ENCODE peak calls at places on chromosomes 6 and 20, in six cellular contexts. One of them, this sample, is unnamed.
A peak's percentile ranks its signal among the peaks of the same experiment; 100 is the strongest.

GRCh38 chr6:50819906-50820589 is 1.4 kb downstream of the TFAP2B start:
- DNase-seq in astrocyte: no peak
- DNase-seq in left ventricle myocardium inferior: no peak
- DNase-seq in right lobe of liver: no peak
- DNase-seq in heart right ventricle: no peak
- DNase-seq in colonic mucosa: no peak
- DNase-seq in this sample: no peak

GRCh38 chr20:51313275-51313898 is 229.1 kb downstream of the NFATC2 start:
- DNase-seq in astrocyte: peak; percentile 20
- DNase-seq in heart right ventricle: no peak
- DNase-seq in right lobe of liver: no peak
- DNase-seq in colonic mucosa: no peak
- DNase-seq in left ventricle myocardium inferior: no peak
- DNase-seq in this sample: no peak

GRCh38 chr6:19999319-20000191 is 162.4 kb downstream of the ID4 start:
- DNase-seq in left ventricle myocardium inferior: no peak
- DNase-seq in heart right ventricle: no peak
- DNase-seq in astrocyte: no peak
- DNase-seq in colonic mucosa: no peak
- DNase-seq in right lobe of liver: no peak
- DNase-seq in this sample: no peak

GRCh38 chr20:11158589-11158988 is 484.8 kb upstream of the JAG1 start:
- DNase-seq in heart right ventricle: no peak
- DNase-seq in right lobe of liver: no peak
- DNase-seq in colonic mucosa: no peak
- DNase-seq in astrocyte: no peak
- DNase-seq in left ventricle myocardium inferior: no peak
- DNase-seq in this sample: no peak

GRCh38 chr20:45450097-45450818 is 19.3 kb upstream of the WFDC2 start:
- DNase-seq in heart right ventricle: no peak
- DNase-seq in right lobe of liver: no peak
- DNase-seq in colonic mucosa: peak; percentile 54
- DNase-seq in left ventricle myocardium inferior: no peak
- DNase-seq in astrocyte: peak; percentile 18
- DNase-seq in this sample: no peak

GRCh38 chr20:4605166-4605565 is 116.5 kb upstream of the PRND start:
- DNase-seq in colonic mucosa: no peak
- DNase-seq in left ventricle myocardium inferior: no peak
- DNase-seq in heart right ventricle: no peak
- DNase-seq in right lobe of liver: no peak
- DNase-seq in astrocyte: peak; percentile 33
- DNase-seq in this sample: no peak

GRCh38 chr6:34852406-34853085 is 35.3 kb downstream of the TAF11 start:
- DNase-seq in astrocyte: no peak
- DNase-seq in colonic mucosa: no peak
- DNase-seq in left ventricle myocardium inferior: no peak
- DNase-seq in right lobe of liver: no peak
- DNase-seq in heart right ventricle: no peak
- DNase-seq in this sample: no peak

GRCh38 chr6:11975353-11975977 is 36.6 kb upstream of the HIVEP1 start:
- DNase-seq in colonic mucosa: no peak
- DNase-seq in right lobe of liver: no peak
- DNase-seq in astrocyte: no peak
- DNase-seq in left ventricle myocardium inferior: no peak
- DNase-seq in heart right ventricle: peak; percentile 21
- DNase-seq in this sample: no peak

GRCh38 chr6:56486681-56487080 is 156.0 kb downstream of the DST start:
- DNase-seq in right lobe of liver: no peak
- DNase-seq in left ventricle myocardium inferior: no peak
- DNase-seq in colonic mucosa: no peak
- DNase-seq in astrocyte: no peak
- DNase-seq in heart right ventricle: no peak
- DNase-seq in this sample: no peak

GRCh38 chr6:20490591-20490990 is 43.7 kb upstream of the CDKAL1 start:
- DNase-seq in colonic mucosa: no peak
- DNase-seq in right lobe of liver: no peak
- DNase-seq in astrocyte: no peak
- DNase-seq in heart right ventricle: no peak
- DNase-seq in left ventricle myocardium inferior: no peak
- DNase-seq in this sample: no peak

GRCh38 chr6:169386431-169387057 is 132.9 kb upstream of the THBS2 start:
- DNase-seq in left ventricle myocardium inferior: no peak
- DNase-seq in astrocyte: no peak
- DNase-seq in right lobe of liver: no peak
- DNase-seq in heart right ventricle: no peak
- DNase-seq in colonic mucosa: no peak
- DNase-seq in this sample: no peak

GRCh38 chr6:158172001-158172400 is 3.9 kb downstream of the GTF2H5 start:
- DNase-seq in left ventricle myocardium inferior: no peak
- DNase-seq in astrocyte: no peak
- DNase-seq in right lobe of liver: no peak
- DNase-seq in heart right ventricle: no peak
- DNase-seq in colonic mucosa: no peak
- DNase-seq in this sample: no peak

GRCh38 chr20:58630063-58630462 is 21.0 kb upstream of the STX16 start:
- DNase-seq in colonic mucosa: no peak
- DNase-seq in astrocyte: peak; percentile 67
- DNase-seq in heart right ventricle: no peak
- DNase-seq in right lobe of liver: no peak
- DNase-seq in left ventricle myocardium inferior: no peak
- DNase-seq in this sample: no peak

GRCh38 chr6:38353310-38354032 is 286.3 kb downstream of the BTBD9 start:
- DNase-seq in astrocyte: no peak
- DNase-seq in left ventricle myocardium inferior: no peak
- DNase-seq in right lobe of liver: no peak
- DNase-seq in heart right ventricle: no peak
- DNase-seq in colonic mucosa: no peak
- DNase-seq in this sample: no peak

GRCh38 chr6:164303092-164304007 is 888.8 kb downstream of the QKI start:
- DNase-seq in heart right ventricle: peak; percentile 74
- DNase-seq in right lobe of liver: no peak
- DNase-seq in colonic mucosa: no peak
- DNase-seq in left ventricle myocardium inferior: peak; percentile 62
- DNase-seq in astrocyte: peak; percentile 27
- DNase-seq in this sample: no peak

GRCh38 chr20:32400476-32400875 is 42.3 kb downstream of the ASXL1 start:
- DNase-seq in astrocyte: no peak
- DNase-seq in heart right ventricle: no peak
- DNase-seq in right lobe of liver: no peak
- DNase-seq in left ventricle myocardium inferior: no peak
- DNase-seq in colonic mucosa: no peak
- DNase-seq in this sample: no peak

GRCh38 chr20:32406701-32407100 is 48.6 kb downstream of the ASXL1 start:
- DNase-seq in colonic mucosa: no peak
- DNase-seq in astrocyte: no peak
- DNase-seq in left ventricle myocardium inferior: no peak
- DNase-seq in heart right ventricle: no peak
- DNase-seq in right lobe of liver: no peak
- DNase-seq in this sample: no peak

GRCh38 chr20:32404017-32404416 is 45.9 kb downstream of the ASXL1 start:
- DNase-seq in heart right ventricle: no peak
- DNase-seq in right lobe of liver: no peak
- DNase-seq in left ventricle myocardium inferior: no peak
- DNase-seq in colonic mucosa: no peak
- DNase-seq in astrocyte: no peak
- DNase-seq in this sample: no peak
- H3K27ac ChIP-seq in heart right ventricle: no peak overlapping the region
- H3K27ac ChIP-seq in right lobe of liver: no peak overlapping the region
- H3K27ac ChIP-seq in left ventricle myocardium inferior: no peak overlapping the region
- H3K27ac ChIP-seq in colonic mucosa: no peak overlapping the region
- H3K27ac ChIP-seq in astrocyte: no peak overlapping the region
- H3K27ac ChIP-seq in this sample: no peak overlapping the region

DNA sequence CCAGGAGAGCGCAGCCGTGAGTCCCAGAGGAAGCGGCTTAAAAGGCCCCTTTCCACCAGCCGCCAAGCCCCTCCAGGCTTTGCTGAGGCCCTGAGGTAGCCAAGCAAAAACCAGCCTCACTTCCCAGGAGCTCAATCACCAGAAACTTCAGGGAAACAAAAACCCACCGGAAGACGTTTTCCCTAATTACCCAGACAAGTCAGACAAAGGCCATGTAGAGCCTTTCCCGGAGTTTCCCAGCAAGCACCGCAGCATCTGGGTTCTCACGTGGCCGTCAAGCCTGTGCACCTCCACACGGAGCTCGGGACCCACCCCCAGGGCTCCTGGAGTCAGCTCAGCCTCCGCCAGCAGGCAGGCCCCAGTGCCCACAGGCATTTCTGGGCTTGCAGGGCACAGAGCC is 10.2 kb upstream of the MRGBP start:
- DNase-seq in right lobe of liver: no peak
- DNase-seq in left ventricle myocardium inferior: no peak
- DNase-seq in astrocyte: no peak
- DNase-seq in heart right ventricle: no peak
- DNase-seq in colonic mucosa: no peak
- DNase-seq in this sample: no peak
- H3K4me1 ChIP-seq in right lobe of liver: no peaks in the 10 kb centered on the region
- H3K4me1 ChIP-seq in left ventricle myocardium inferior: peaks cover 24% of the 10 kb centered on the region
- H3K4me1 ChIP-seq in astrocyte: no peaks in the 10 kb centered on the region
- H3K4me1 ChIP-seq in heart right ventricle: peaks cover 3% of the 10 kb centered on the region
- H3K4me1 ChIP-seq in colonic mucosa: no peaks in the 10 kb centered on the region
- H3K4me1 ChIP-seq in this sample: no peaks in the 10 kb centered on the region

DNA sequence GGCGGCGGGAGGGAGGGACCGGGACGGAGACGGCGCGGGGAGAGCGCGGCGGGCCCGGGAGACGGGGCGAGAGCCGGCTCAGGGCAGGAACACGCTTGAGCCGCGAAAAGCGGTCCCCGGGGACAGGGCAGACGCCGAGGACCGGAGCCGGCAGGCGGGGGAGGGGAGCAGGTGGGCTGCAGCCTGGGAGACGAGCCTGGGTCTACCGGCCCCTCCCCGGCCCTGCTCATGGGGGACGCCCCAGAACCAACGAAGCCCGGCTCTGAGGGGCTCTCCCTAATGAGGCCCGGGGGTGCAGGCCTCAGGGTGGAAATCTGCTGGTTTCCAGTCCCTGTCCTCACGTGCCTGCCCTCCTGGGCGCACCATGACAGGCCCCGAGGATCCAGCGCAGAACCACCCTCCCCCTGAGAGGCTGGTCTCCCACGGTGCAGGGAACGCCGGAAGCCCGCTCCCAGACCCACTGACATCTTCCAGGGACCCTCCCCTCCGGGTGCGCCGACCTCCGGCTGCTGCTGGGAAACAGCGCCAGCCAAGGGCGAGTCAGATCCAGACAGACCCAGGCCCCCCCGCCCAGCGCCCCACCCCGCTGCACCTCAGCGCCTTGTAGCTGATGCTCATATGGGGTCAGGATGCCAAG is 568 bp upstream of the EEF1A2 start:
- DNase-seq in astrocyte: no peak
- DNase-seq in colonic mucosa: no peak
- DNase-seq in heart right ventricle: no peak
- DNase-seq in right lobe of liver: peak; percentile 41
- DNase-seq in left ventricle myocardium inferior: no peak
- DNase-seq in this sample: no peak
- H3K4me3 ChIP-seq in astrocyte: no peak overlapping the region
- H3K4me3 ChIP-seq in colonic mucosa: no peak overlapping the region
- H3K4me3 ChIP-seq in heart right ventricle: peak overlapping the region; percentile 67
- H3K4me3 ChIP-seq in right lobe of liver: peak overlapping the region; percentile 19
- H3K4me3 ChIP-seq in left ventricle myocardium inferior: peak overlapping the region; percentile 77
- H3K4me3 ChIP-seq in this sample: peak overlapping the region; percentile 53

GRCh38 chr20:38927902-38928578 is 1.8 kb downstream of the FAM83D start:
- DNase-seq in left ventricle myocardium inferior: no peak
- DNase-seq in heart right ventricle: no peak
- DNase-seq in right lobe of liver: no peak
- DNase-seq in astrocyte: no peak
- DNase-seq in colonic mucosa: peak; percentile 63
- DNase-seq in this sample: no peak

GRCh38 chr20:38926142-38926933 is at the start of gene FAM83D:
- DNase-seq in right lobe of liver: peak; percentile 98
- DNase-seq in heart right ventricle: peak; percentile 94
- DNase-seq in colonic mucosa: peak; percentile 96
- DNase-seq in left ventricle myocardium inferior: peak; percentile 93
- DNase-seq in astrocyte: peak; percentile 93
- DNase-seq in this sample: peak; percentile 94

GRCh38 chr20:38930242-38930569 is 4.0 kb downstream of the FAM83D start:
- DNase-seq in right lobe of liver: no peak
- DNase-seq in heart right ventricle: no peak
- DNase-seq in colonic mucosa: no peak
- DNase-seq in left ventricle myocardium inferior: no peak
- DNase-seq in astrocyte: no peak
- DNase-seq in this sample: no peak

GRCh38 chr20:38924718-38925117 is 1.5 kb upstream of the FAM83D start:
- DNase-seq in colonic mucosa: no peak
- DNase-seq in heart right ventricle: no peak
- DNase-seq in right lobe of liver: no peak
- DNase-seq in astrocyte: no peak
- DNase-seq in left ventricle myocardium inferior: no peak
- DNase-seq in this sample: no peak

GRCh38 chr20:38926934-38927616 is 858 bp downstream of the FAM83D start:
- DNase-seq in heart right ventricle: no peak
- DNase-seq in left ventricle myocardium inferior: no peak
- DNase-seq in astrocyte: no peak
- DNase-seq in right lobe of liver: no peak
- DNase-seq in colonic mucosa: peak; percentile 21
- DNase-seq in this sample: no peak
- H3K27ac ChIP-seq in heart right ventricle: peak overlapping the region; percentile 30
- H3K27ac ChIP-seq in left ventricle myocardium inferior: no peak overlapping the region
- H3K27ac ChIP-seq in astrocyte: peak overlapping the region; percentile 55
- H3K27ac ChIP-seq in right lobe of liver: peak overlapping the region; percentile 32
- H3K27ac ChIP-seq in colonic mucosa: peak overlapping the region; percentile 46
- H3K27ac ChIP-seq in this sample: no peak overlapping the region

GRCh38 chr20:21087862-21088540 is 18.2 kb downstream of the LINC00237 start:
- DNase-seq in left ventricle myocardium inferior: no peak
- DNase-seq in colonic mucosa: no peak
- DNase-seq in heart right ventricle: no peak
- DNase-seq in right lobe of liver: no peak
- DNase-seq in astrocyte: no peak
- DNase-seq in this sample: no peak

GRCh38 chr20:21096321-21097043 is 9.7 kb downstream of the LINC00237 start:
- DNase-seq in colonic mucosa: no peak
- DNase-seq in heart right ventricle: no peak
- DNase-seq in left ventricle myocardium inferior: no peak
- DNase-seq in right lobe of liver: no peak
- DNase-seq in astrocyte: no peak
- DNase-seq in this sample: no peak

GRCh38 chr20:21089421-21089820 is 16.7 kb downstream of the LINC00237 start:
- DNase-seq in heart right ventricle: no peak
- DNase-seq in right lobe of liver: no peak
- DNase-seq in colonic mucosa: no peak
- DNase-seq in left ventricle myocardium inferior: no peak
- DNase-seq in astrocyte: no peak
- DNase-seq in this sample: no peak

GRCh38 chr20:21090112-21090737 is 15.9 kb downstream of the LINC00237 start:
- DNase-seq in heart right ventricle: no peak
- DNase-seq in right lobe of liver: no peak
- DNase-seq in left ventricle myocardium inferior: no peak
- DNase-seq in colonic mucosa: no peak
- DNase-seq in astrocyte: no peak
- DNase-seq in this sample: no peak

DNA sequence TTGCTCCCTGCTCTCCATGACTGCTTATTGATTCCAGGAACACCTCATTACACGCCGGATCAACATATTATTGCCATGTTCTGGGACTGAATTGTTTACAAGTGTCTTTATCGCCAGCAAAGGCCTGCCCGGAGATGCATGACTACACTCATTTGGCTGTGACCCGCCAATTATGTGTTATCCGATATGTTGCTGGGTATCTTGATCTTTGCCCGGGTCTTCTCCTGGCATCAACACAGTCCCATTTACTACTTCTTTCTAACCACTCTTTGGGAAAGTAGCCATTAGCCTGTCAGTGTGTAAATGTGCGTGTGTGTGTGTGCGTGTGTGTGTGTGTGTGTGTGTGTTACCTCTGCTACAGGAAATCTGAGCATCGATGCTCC is 15.4 kb downstream of the LINC00237 start:
- DNase-seq in left ventricle myocardium inferior: no peak
- DNase-seq in heart right ventricle: no peak
- DNase-seq in astrocyte: no peak
- DNase-seq in right lobe of liver: no peak
- DNase-seq in colonic mucosa: no peak
- DNase-seq in this sample: no peak
- H3K4me1 ChIP-seq in left ventricle myocardium inferior: no peaks in the 10 kb centered on the region
- H3K4me1 ChIP-seq in heart right ventricle: no peaks in the 10 kb centered on the region
- H3K4me1 ChIP-seq in astrocyte: no peaks in the 10 kb centered on the region
- H3K4me1 ChIP-seq in right lobe of liver: no peaks in the 10 kb centered on the region
- H3K4me1 ChIP-seq in colonic mucosa: no peaks in the 10 kb centered on the region
- H3K4me1 ChIP-seq in this sample: peaks cover 4% of the 10 kb centered on the region

This sample was measured in iPS DF 6.9.